ENCODE peak calls at places on chromosomes 13 and 19, in six cellular contexts. Z, B, N, L, S and W are unnamed samples.

GRCh38 chr13:22933571-22934181 is 247.1 kb upstream of the SGCG start:
- DNase-seq in Z (no peak), B (no peak), N (no peak), L (no peak), S (no peak), W (no peak)

GRCh38 chr13:79541426-79542049 is 60.6 kb downstream of the NDFIP2 start:
- DNase-seq in Z (no peak), B (no peak), N (no peak), L (no peak), S (peak), W (no peak)

GRCh38 chr19:23991170-23991569 is 76.5 kb downstream of the ZNF726 start:
- DNase-seq in Z (no peak), B (no peak), N (no peak), L (no peak), S (peak), W (no peak)

GRCh38 chr13:50766043-50766442 is 77.4 kb downstream of the DLEU7 start:
- DNase-seq in Z (no peak), B (no peak), N (no peak), L (no peak), S (no peak), W (no peak)

GRCh38 chr19:3188627-3189596 is 3.2 kb downstream of the NCLN start:
- DNase-seq in Z (no peak), B (no peak), N (no peak), L (peak), S (no peak), W (no peak)

GRCh38 chr13:93776936-93777335 is 550.3 kb downstream of the GPC6 start:
- DNase-seq in Z (no peak), B (no peak), N (no peak), L (no peak), S (peak), W (no peak)

GRCh38 chr13:79749985-79750551 is 269.1 kb downstream of the NDFIP2 start:
- DNase-seq in Z (no peak), B (no peak), N (peak), L (no peak), S (peak), W (no peak)

GRCh38 chr13:43136940-43137574 is 113.7 kb downstream of the DNAJC15 start:
- DNase-seq in Z (no peak), B (no peak), N (no peak), L (no peak), S (no peak), W (no peak)

GRCh38 chr13:59452189-59452588 is 711.5 kb downstream of the DIAPH3 start:
- DNase-seq in Z (no peak), B (no peak), N (peak), L (peak), S (no peak), W (no peak)

GRCh38 chr19:13398780-13399726 is 107.2 kb downstream of the CACNA1A start:
- DNase-seq in Z (no peak), B (no peak), N (no peak), L (no peak), S (peak), W (no peak)

GRCh38 chr13:66154981-66155380 is 1075.2 kb downstream of the PCDH9 start:
- DNase-seq in Z (no peak), B (no peak), N (no peak), L (no peak), S (no peak), W (no peak)

GRCh38 chr19:35633727-35634440 is 5.0 kb downstream of the RBM42 start:
- DNase-seq in Z (no peak), B (no peak), N (no peak), L (peak), S (no peak), W (no peak)

DNA sequence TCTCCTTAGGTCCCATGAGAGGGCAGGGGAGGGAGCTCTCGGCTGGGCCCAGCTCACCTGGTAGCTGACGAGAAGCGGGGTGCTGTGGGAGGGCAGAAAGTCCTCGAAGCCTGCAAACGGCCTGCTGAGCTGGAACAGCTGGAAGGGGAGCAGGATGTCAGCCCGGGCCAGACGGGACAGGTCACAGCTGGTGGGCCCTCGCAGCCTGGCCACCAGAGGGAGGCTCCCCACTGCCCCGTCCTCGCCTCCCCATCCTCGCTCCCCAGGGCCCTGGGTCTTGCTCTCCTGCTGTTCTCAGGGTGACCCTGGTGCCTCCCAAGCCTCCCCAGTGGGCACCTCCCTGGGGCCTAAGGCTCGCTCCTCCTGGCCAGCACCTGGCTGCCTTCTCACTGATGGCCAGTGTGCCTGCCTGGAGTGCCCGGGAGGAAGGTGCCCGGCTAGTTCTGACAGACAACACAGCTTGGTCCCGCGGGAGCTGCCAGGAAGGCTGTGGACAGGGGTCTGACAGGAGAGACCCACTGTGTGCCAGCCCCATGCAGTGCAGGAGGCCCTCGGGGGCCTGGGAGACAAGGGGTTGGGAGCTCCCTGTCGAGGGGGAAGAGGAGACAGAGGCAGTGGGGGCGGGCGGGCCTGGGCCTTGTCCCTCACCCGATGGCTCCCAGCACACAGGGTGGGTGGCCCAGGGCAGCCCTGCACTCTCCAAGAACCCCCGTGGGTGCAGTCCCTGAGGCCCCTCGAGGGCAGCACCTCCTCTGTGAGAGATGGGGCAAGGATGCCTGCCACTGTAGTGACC is 20.3 kb downstream of the GPX4 start:
- DNase-seq in Z (no peak), B (no peak), N (no peak), L (no peak), S (no peak), W (no peak)
- TF ChIP-seq CTCF in Z (no peak), B (no peak), N (no peak), L (no peak), S (no peak), W (no peak)

GRCh38 chr19:10478903-10479384 is 24.2 kb downstream of the KEAP1 start:
- DNase-seq in Z (peak), B (peak), N (peak), L (peak), S (peak), W (peak)
- H3K27ac ChIP-seq in Z (peak), B (no peak), N (peak), L (no peak), S (no peak), W (no peak)

GRCh38 chr13:99959127-99959529 is 12.4 kb downstream of the ZIC5 start:
- DNase-seq in Z (no peak), B (no peak), N (no peak), L (no peak), S (no peak), W (no peak)

GRCh38 chr13:99955107-99955746 is 16.3 kb downstream of the ZIC5 start:
- DNase-seq in Z (no peak), B (no peak), N (no peak), L (peak), S (no peak), W (no peak)

GRCh38 chr13:99958402-99959126 is 13.0 kb downstream of the ZIC5 start:
- DNase-seq in Z (no peak), B (no peak), N (no peak), L (no peak), S (no peak), W (no peak)

GRCh38 chr13:99955747-99956472 is 15.7 kb downstream of the ZIC5 start:
- DNase-seq in Z (no peak), B (no peak), N (no peak), L (peak), S (no peak), W (no peak)

GRCh38 chr13:99956473-99957349 is 14.9 kb downstream of the ZIC5 start:
- DNase-seq in Z (no peak), B (no peak), N (no peak), L (peak), S (no peak), W (peak)
- H3K4me3 ChIP-seq in Z (peak), B (peak), N (peak), L (peak), S (no peak), W (peak)

DNA sequence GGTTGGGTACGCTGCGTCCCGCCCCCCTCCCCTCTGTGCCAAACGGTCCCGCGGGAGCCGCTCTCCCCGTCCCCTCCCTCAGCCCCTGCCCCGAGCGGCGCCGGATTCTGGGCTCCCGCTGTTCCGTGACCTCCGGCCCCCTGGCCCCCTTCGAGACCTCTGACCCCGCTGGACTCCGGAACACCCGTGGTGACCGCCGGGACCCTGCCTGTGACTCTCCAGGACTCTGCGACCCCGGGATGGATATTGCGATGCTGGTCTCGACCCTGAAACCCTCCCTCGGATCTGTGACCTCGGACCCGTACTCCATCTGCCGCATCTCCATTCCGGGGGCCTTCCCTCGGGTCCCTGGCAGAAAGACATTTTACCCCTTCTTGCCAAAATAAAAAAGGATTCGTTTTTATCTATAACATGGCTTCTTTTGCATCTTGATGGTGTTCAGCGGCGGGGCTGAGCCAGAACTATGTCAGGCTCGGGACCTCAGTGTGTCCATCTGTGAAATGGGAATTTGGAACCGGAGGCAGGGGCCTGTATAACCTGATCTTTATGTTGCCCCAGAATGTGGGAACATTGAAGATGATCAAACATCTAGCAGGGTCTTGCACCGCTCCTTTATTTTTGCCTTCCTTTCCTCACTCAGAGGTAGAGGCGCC is 654 bp upstream of the MEGF8 start:
- DNase-seq in Z (no peak), B (peak), N (no peak), L (no peak), S (no peak), W (peak)
- TF ChIP-seq CTCF in Z (peak), B (no peak), N (peak), L (no peak), S (peak), W (no peak)

GRCh38 chr13:39603424-39603947 is 493 bp upstream of the LHFPL6 start:
- DNase-seq in Z (no peak), B (no peak), N (no peak), L (no peak), S (peak), W (no peak)
- H3K27ac ChIP-seq in Z (peak), B (peak), N (peak), L (peak), S (peak), W (peak)

DNA sequence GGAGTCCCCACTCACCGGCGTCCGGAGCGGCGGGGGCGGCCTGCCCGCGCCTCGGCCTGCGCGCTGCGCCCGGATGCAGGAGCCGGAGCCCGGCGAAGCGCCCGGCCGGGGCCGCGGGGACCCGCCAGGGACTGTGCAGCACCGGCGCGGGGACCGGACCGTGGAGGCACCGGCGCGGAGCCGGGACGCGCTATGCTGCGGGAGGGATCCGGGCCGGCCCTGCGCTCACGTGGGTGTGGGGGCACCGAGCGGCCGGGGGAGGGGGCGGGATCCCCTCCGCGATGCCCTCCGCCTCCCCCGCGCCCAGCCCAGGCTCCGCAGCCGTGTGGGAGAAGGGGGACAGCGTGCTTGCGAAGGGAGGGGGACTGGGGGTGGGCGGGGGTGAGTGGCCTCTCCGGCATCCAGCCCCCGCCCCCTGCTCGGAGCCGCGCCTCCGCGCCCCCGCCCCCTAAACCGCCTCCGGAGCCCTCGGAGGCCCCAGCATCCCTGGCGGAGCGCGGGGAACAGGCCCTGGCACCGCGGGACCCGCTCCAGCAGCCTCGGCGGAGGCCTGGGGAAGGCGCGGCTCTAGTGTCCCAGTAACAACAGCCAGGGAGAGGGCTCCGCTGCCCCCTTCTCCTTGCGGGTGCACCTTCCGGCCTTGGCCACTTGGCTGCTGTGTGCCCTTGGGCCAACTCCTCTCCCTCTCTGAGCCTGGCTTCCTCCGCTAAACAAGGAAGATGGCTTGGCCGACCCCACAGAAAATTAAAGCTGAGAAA is at the start of gene SLC1A6:
- DNase-seq in Z (no peak), B (no peak), N (no peak), L (no peak), S (no peak), W (no peak)
- H3K4me3 ChIP-seq in Z (peak), B (peak), N (no peak), L (no peak), S (peak), W (no peak)

DNA sequence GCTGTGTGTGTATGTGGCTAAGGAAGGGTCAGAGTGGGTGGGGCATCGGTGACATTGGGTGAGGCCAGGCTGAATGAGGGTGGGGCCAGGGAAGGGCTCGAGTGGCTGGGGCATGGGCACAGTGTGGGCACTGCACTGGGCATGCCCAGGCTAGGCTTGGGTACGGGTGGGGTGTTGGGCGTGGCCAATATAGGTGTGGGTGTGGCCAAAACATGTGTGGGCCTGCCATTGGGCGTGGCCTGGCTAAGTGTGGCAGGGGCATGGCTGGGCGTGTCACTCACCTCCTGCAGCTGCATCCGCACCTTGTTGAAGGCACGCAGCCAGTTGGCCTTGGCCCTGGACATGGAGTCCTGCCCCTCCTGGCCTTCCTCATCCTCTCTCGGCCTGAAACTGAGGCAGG is 33.2 kb downstream of the UNC13A start:
- DNase-seq in Z (no peak), B (no peak), N (no peak), L (peak), S (peak), W (no peak)
- TF ChIP-seq CTCF in Z (no peak), B (no peak), N (no peak), L (no peak), S (no peak), W (no peak)

GRCh38 chr13:113982296-113982661 is 8.4 kb upstream of the C13orf46 start:
- DNase-seq in Z (peak), B (peak), N (peak), L (peak), S (no peak), W (peak)
- H3K27ac ChIP-seq in Z (no peak), B (no peak), N (no peak), L (no peak), S (no peak), W (no peak)